ENCODE peak calls at places on chromosomes 7 and 10, in nine cellular contexts. R, U, I, H, Z, W, X, E and G are unnamed samples.

GRCh38 chr10:3497581-3497980 is 287.4 kb downstream of the KLF6 start:
- DNase-seq in R (no peak), U (no peak), I (no peak), H (no peak), Z (no peak), W (no peak), X (no peak), E (no peak), G (no peak)

GRCh38 chr7:101952355-101953247 is 135.2 kb downstream of the CUX1 start:
- DNase-seq in R (no peak), U (peak), I (no peak), H (no peak), Z (no peak), W (peak), X (peak), E (no peak), G (peak)

GRCh38 chr7:88759216-88759955 is at the start of gene ZNF804B:
- DNase-seq in R (no peak), U (no peak), I (no peak), H (peak), Z (no peak), W (no peak), X (no peak), E (no peak), G (peak)

GRCh38 chr10:43778571-43778970 is 129.9 kb upstream of the ZNF32 start:
- DNase-seq in R (no peak), U (no peak), I (no peak), H (no peak), Z (no peak), W (no peak), X (no peak), E (no peak), G (no peak)

GRCh38 chr10:21733710-21734109 is 199.7 kb downstream of the MLLT10 start:
- DNase-seq in R (no peak), U (peak), I (no peak), H (no peak), Z (no peak), W (no peak), X (no peak), E (no peak), G (peak)

GRCh38 chr10:47021850-47022249 is 110.6 kb downstream of the PTPN20 start:
- DNase-seq in R (no peak), U (no peak), I (no peak), H (no peak), Z (no peak), W (no peak), X (no peak), E (peak), G (no peak)

GRCh38 chr7:106127984-106128780 is 16.1 kb upstream of the SYPL1 start:
- DNase-seq in R (no peak), U (no peak), I (no peak), H (no peak), Z (no peak), W (peak), X (peak), E (no peak), G (peak)

GRCh38 chr10:53864850-53865249 is 936.2 kb downstream of the PCDH15 start:
- DNase-seq in R (no peak), U (peak), I (no peak), H (no peak), Z (no peak), W (no peak), X (no peak), E (no peak), G (no peak)

GRCh38 chr10:110918633-110919348 is at the start of gene BBIP1:
- DNase-seq in R (no peak), U (peak), I (peak), H (no peak), Z (no peak), W (peak), X (peak), E (no peak), G (peak)

GRCh38 chr7:5682889-5683670 is 98.4 kb downstream of the RNF216 start:
- DNase-seq in R (no peak), U (no peak), I (no peak), H (no peak), Z (no peak), W (no peak), X (no peak), E (no peak), G (no peak)

GRCh38 chr7:151374726-151375125 is 33.1 kb downstream of the NUB1 start:
- DNase-seq in R (no peak), U (no peak), I (no peak), H (no peak), Z (no peak), W (no peak), X (no peak), E (no peak), G (no peak)

GRCh38 chr10:22658745-22659410 is 55.5 kb downstream of the PIP4K2A start:
- DNase-seq in R (no peak), U (no peak), I (no peak), H (no peak), Z (no peak), W (peak), X (no peak), E (no peak), G (no peak)

GRCh38 chr10:53010362-53010907 is 237.9 kb upstream of the MBL2 start:
- DNase-seq in R (no peak), U (no peak), I (no peak), H (no peak), Z (no peak), W (no peak), X (no peak), E (no peak), G (no peak)

GRCh38 chr10:49560526-49560925 is 21.6 kb upstream of the ERCC6 start:
- DNase-seq in R (no peak), U (no peak), I (no peak), H (no peak), Z (no peak), W (no peak), X (no peak), E (no peak), G (no peak)

GRCh38 chr7:151078233-151079040 is 2.2 kb downstream of the FASTK start:
- DNase-seq in R (peak), U (peak), I (no peak), H (no peak), Z (no peak), W (no peak), X (no peak), E (no peak), G (no peak)

GRCh38 chr7:73610105-73610504 is 14.2 kb downstream of the MLXIPL start:
- DNase-seq in R (no peak), U (no peak), I (no peak), H (no peak), Z (no peak), W (no peak), X (no peak), E (no peak), G (no peak)

GRCh38 chr7:6232534-6232933 is 39.9 kb downstream of the CYTH3 start:
- DNase-seq in R (peak), U (no peak), I (no peak), H (peak), Z (no peak), W (no peak), X (no peak), E (no peak), G (no peak)

GRCh38 chr7:23290993-23291392 is 8.1 kb upstream of the MALSU1 start:
- DNase-seq in R (no peak), U (no peak), I (no peak), H (no peak), Z (no peak), W (no peak), X (no peak), E (no peak), G (no peak)

GRCh38 chr7:52586704-52587103 is 448.7 kb upstream of the POM121L12 start:
- DNase-seq in R (no peak), U (no peak), I (no peak), H (no peak), Z (no peak), W (no peak), X (no peak), E (no peak), G (no peak)

GRCh38 chr7:156389116-156389692 is 251.4 kb upstream of the RNF32 start:
- DNase-seq in R (no peak), U (no peak), I (no peak), H (no peak), Z (no peak), W (no peak), X (no peak), E (no peak), G (no peak)

GRCh38 chr10:65891073-65891981 is 1034.5 kb upstream of the LRRTM3 start:
- DNase-seq in R (no peak), U (peak), I (no peak), H (no peak), Z (no peak), W (no peak), X (no peak), E (no peak), G (peak)

GRCh38 chr7:83161186-83161585 is 1.5 kb downstream of the PCLO start:
- DNase-seq in R (no peak), U (no peak), I (peak), H (no peak), Z (no peak), W (no peak), X (peak), E (no peak), G (no peak)

GRCh38 chr10:101580486-101581399 is 7.3 kb downstream of the POLL start:
- DNase-seq in R (no peak), U (no peak), I (no peak), H (no peak), Z (no peak), W (no peak), X (no peak), E (no peak), G (no peak)

GRCh38 chr7:105951597-105951996 is 11.5 kb upstream of the CDHR3 start:
- DNase-seq in R (no peak), U (no peak), I (no peak), H (no peak), Z (no peak), W (no peak), X (no peak), E (no peak), G (no peak)

GRCh38 chr10:13765641-13766341 is 179.0 kb downstream of the PRPF18 start:
- DNase-seq in R (no peak), U (no peak), I (no peak), H (no peak), Z (no peak), W (no peak), X (no peak), E (no peak), G (peak)

GRCh38 chr10:110898391-110898790 is 20.6 kb downstream of the BBIP1 start:
- DNase-seq in R (no peak), U (no peak), I (no peak), H (no peak), Z (no peak), W (peak), X (no peak), E (no peak), G (no peak)

GRCh38 chr7:100367251-100367620 is 6.1 kb upstream of the PILRA start:
- DNase-seq in R (no peak), U (no peak), I (no peak), H (no peak), Z (no peak), W (no peak), X (no peak), E (no peak), G (no peak)

GRCh38 chr10:60363187-60363586 is 26.5 kb downstream of the ANK3 start:
- DNase-seq in R (no peak), U (no peak), I (no peak), H (no peak), Z (no peak), W (peak), X (no peak), E (no peak), G (no peak)

GRCh38 chr7:104814126-104814525 is 199.9 kb upstream of the KMT2E start:
- DNase-seq in R (no peak), U (no peak), I (no peak), H (no peak), Z (no peak), W (no peak), X (no peak), E (no peak), G (no peak)

GRCh38 chr10:77391605-77392235 is 245.9 kb downstream of the KCNMA1 start:
- DNase-seq in R (peak), U (peak), I (peak), H (peak), Z (no peak), W (peak), X (peak), E (no peak), G (peak)

GRCh38 chr10:133442191-133442966 is 11.4 kb upstream of the SCART1 start:
- DNase-seq in R (peak), U (no peak), I (no peak), H (no peak), Z (no peak), W (peak), X (no peak), E (peak), G (no peak)

GRCh38 chr10:110568055-110568735 is 700 bp downstream of the SMC3 start:
- DNase-seq in R (peak), U (peak), I (peak), H (peak), Z (peak), W (peak), X (peak), E (no peak), G (peak)

GRCh38 chr10:80136134-80136571 is 3.6 kb downstream of the PLAC9 start:
- DNase-seq in R (peak), U (no peak), I (no peak), H (peak), Z (no peak), W (no peak), X (no peak), E (no peak), G (no peak)